ENCODE peak calls at places on chromosomes 1 and 21, in ten cellular contexts. N is stimulated activated CD4-positive, alpha-beta T cell treated with anti-CD3 and anti-CD28 coated beads, Interleukin-2, amount 100 ng/mL, for 24 hours; Z is activated T-helper 1 cell treated with anti-CD3 and anti-CD28 coated beads, Interleukin-12 subunit alpha, Interleukin-12 subunit beta, Interleukin-2, Interleukin-4 antibody, amounts not matched to agents 30 ng/mL and 10 ng/mL and 1 ng/mL, durations not matched to agents 14 hours and 24 hours and 36 hours; X is T-helper 1 cell; A is tibial nerve; M is BJ; P is ELF-1; J is right atrium auricular region; U is activated CD4-positive, CD25-positive, alpha-beta regulatory T cell treated with anti-CD3 and anti-CD28 coated beads, Interleukin-2, amount 50 U/mL, for 72 hours; E is AG09309. D is an unnamed sample.

GRCh38 chr1:244113532-244114320 is 62.6 kb downstream of the ZBTB18 start:
- DNase-seq in N (no peak), Z (no peak), X (no peak), A (no peak), M (peak), P (no peak), J (no peak), U (no peak), E (peak), D (no peak)

GRCh38 chr1:53561488-53562115 is 102.4 kb downstream of the DMRTB1 start:
- DNase-seq in N (no peak), Z (no peak), X (no peak), A (no peak), M (no peak), P (no peak), J (no peak), U (no peak), E (no peak), D (no peak)

GRCh38 chr1:107748529-107748928 is 216.5 kb downstream of the VAV3 start:
- DNase-seq in N (no peak), Z (no peak), X (no peak), A (no peak), M (no peak), P (no peak), J (no peak), U (no peak), E (peak), D (no peak)

GRCh38 chr1:92975551-92976232 is 14.4 kb upstream of the DIPK1A start:
- DNase-seq in N (no peak), Z (no peak), X (peak), A (no peak), M (no peak), P (no peak), J (no peak), U (no peak), E (no peak), D (no peak)

GRCh38 chr21:45045481-45045880 is 28.9 kb upstream of the ADARB1 start:
- DNase-seq in N (no peak), Z (no peak), X (no peak), A (no peak), M (no peak), P (no peak), J (no peak), U (no peak), E (no peak), D (no peak)

GRCh38 chr1:116066868-116067563 is 44.2 kb upstream of the MAB21L3 start:
- DNase-seq in N (no peak), Z (no peak), X (no peak), A (no peak), M (peak), P (no peak), J (no peak), U (no peak), E (peak), D (no peak)

GRCh38 chr1:168328965-168329364 is 48.3 kb downstream of the TBX19 start:
- DNase-seq in N (no peak), Z (no peak), X (no peak), A (no peak), M (no peak), P (no peak), J (no peak), U (no peak), E (no peak), D (no peak)

GRCh38 chr1:243301059-243301458 is 45.2 kb downstream of the SDCCAG8 start:
- DNase-seq in N (no peak), Z (no peak), X (no peak), A (no peak), M (no peak), P (no peak), J (no peak), U (no peak), E (no peak), D (no peak)

GRCh38 chr21:34133802-34134201 is 60.4 kb downstream of the MRPS6 start:
- DNase-seq in N (no peak), Z (no peak), X (no peak), A (no peak), M (no peak), P (peak), J (no peak), U (no peak), E (no peak), D (no peak)

GRCh38 chr1:7585216-7585907 is 185.7 kb upstream of the VAMP3 start:
- DNase-seq in N (no peak), Z (no peak), X (no peak), A (no peak), M (no peak), P (no peak), J (no peak), U (peak), E (no peak), D (no peak)

GRCh38 chr1:72284084-72284397 is 1.7 kb upstream of the NEGR1 start:
- DNase-seq in N (no peak), Z (no peak), X (no peak), A (no peak), M (no peak), P (no peak), J (no peak), U (no peak), E (peak), D (no peak)

GRCh38 chr1:43774359-43774758 is 67.0 kb downstream of the ST3GAL3 start:
- DNase-seq in N (no peak), Z (no peak), X (no peak), A (no peak), M (no peak), P (no peak), J (no peak), U (no peak), E (peak), D (no peak)

GRCh38 chr1:47627016-47627415 is 189.2 kb downstream of the FOXD2 start:
- DNase-seq in N (no peak), Z (no peak), X (no peak), A (no peak), M (no peak), P (no peak), J (no peak), U (no peak), E (no peak), D (no peak)

GRCh38 chr1:237244778-237245177 is 202.8 kb downstream of the RYR2 start:
- DNase-seq in N (no peak), Z (no peak), X (no peak), A (no peak), M (no peak), P (no peak), J (no peak), U (no peak), E (no peak), D (no peak)

GRCh38 chr1:101745549-101745948 is 251.2 kb downstream of the OLFM3 start:
- DNase-seq in N (no peak), Z (no peak), X (no peak), A (no peak), M (no peak), P (no peak), J (no peak), U (no peak), E (no peak), D (no peak)

GRCh38 chr1:89277725-89278124 is 5.1 kb upstream of the GBP5 start:
- DNase-seq in N (no peak), Z (no peak), X (peak), A (no peak), M (no peak), P (no peak), J (no peak), U (no peak), E (no peak), D (no peak)

GRCh38 chr1:214946615-214947014 is 135.9 kb upstream of the KCNK2 start:
- DNase-seq in N (no peak), Z (no peak), X (no peak), A (no peak), M (no peak), P (no peak), J (no peak), U (no peak), E (no peak), D (no peak)

GRCh38 chr1:39544327-39544726 is 32.3 kb downstream of the PABPC4 start:
- DNase-seq in N (no peak), Z (no peak), X (no peak), A (no peak), M (no peak), P (no peak), J (no peak), U (no peak), E (no peak), D (no peak)

D was measured in GOT3.